ENCODE peak calls at places on chromosomes 12 and 14, in seven cellular contexts. I is fibroblast of the aortic adventitia, F is type B pancreatic cell, Y is RWPE1, O is SK-N-SH, C is astrocyte of the cerebellum, M is HCT116. V is an unnamed sample.

GRCh38 chr12:97967831-97968230 is 505.2 kb downstream of the RMST start:
- DNase-seq in I (no peak), Y (no peak), M (no peak), O (no peak), F (no peak), C (no peak), V (no peak)

GRCh38 chr12:30519535-30519934 is 176.1 kb downstream of the IPO8 start:
- DNase-seq in M (no peak), I (no peak), C (no peak), F (no peak), Y (no peak), O (no peak), V (no peak)

GRCh38 chr14:94447986-94448808 is 4.4 kb downstream of the SERPINA11 start:
- DNase-seq in I (no peak), F (no peak), C (no peak), O (no peak), Y (peak; percentile 20), M (no peak), V (no peak)

GRCh38 chr12:103505371-103506236 is 9.8 kb upstream of the C12orf42 start:
- DNase-seq in M (no peak), C (no peak), Y (no peak), F (no peak), O (no peak), I (no peak), V (no peak)

GRCh38 chr14:64878775-64879634 is 702 bp downstream of the SPTB start:
- DNase-seq in I (no peak), C (no peak), Y (no peak), O (peak; percentile 15), F (no peak), M (no peak), V (no peak)

GRCh38 chr14:30443368-30444007 is 115.5 kb upstream of the G2E3 start:
- DNase-seq in I (peak; percentile 70), C (peak; percentile 48), F (no peak), M (peak; percentile 16), Y (peak; percentile 20), O (peak; percentile 11), V (no peak)

GRCh38 chr14:102517412-102518062 is 8.0 kb upstream of the ANKRD9 start:
- DNase-seq in C (no peak), I (no peak), M (no peak), O (no peak), Y (no peak), F (no peak), V (no peak)

GRCh38 chr14:106436310-106436905 is 910.0 kb downstream of the TMEM121 start:
- DNase-seq in Y (peak; percentile 23), O (no peak), C (no peak), F (no peak), I (no peak), M (no peak), V (peak; percentile 41)

GRCh38 chr14:33210304-33210703 is 271.6 kb downstream of the NPAS3 start:
- DNase-seq in Y (peak; percentile 5), I (peak; percentile 8), M (no peak), C (peak; percentile 28), F (no peak), O (no peak), V (no peak)

GRCh38 chr14:92409069-92409468 is 86.1 kb downstream of the SLC24A4 start:
- DNase-seq in Y (no peak), F (no peak), O (no peak), M (no peak), I (peak; percentile 47), C (no peak), V (no peak)

GRCh38 chr12:3313655-3314305 is 177.2 kb upstream of the PRMT8 start:
- DNase-seq in I (no peak), M (no peak), F (no peak), C (no peak), Y (peak; percentile 17), O (peak; percentile 64), V (no peak)

GRCh38 chr12:13348464-13348863 is 151.9 kb downstream of the EMP1 start:
- DNase-seq in M (no peak), F (no peak), Y (no peak), C (no peak), I (no peak), O (no peak), V (no peak)

GRCh38 chr12:1796515-1797010 is 23.8 kb upstream of the LRTM2 start:
- DNase-seq in O (no peak), M (no peak), I (no peak), C (no peak), F (no peak), Y (no peak), V (no peak)

GRCh38 chr14:73945159-73945670 is 4.7 kb downstream of the FAM161B start:
- DNase-seq in I (no peak), M (no peak), O (no peak), F (no peak), Y (no peak), C (no peak), V (no peak)

GRCh38 chr12:53320352-53321195 is 836 bp downstream of the AAAS start:
- DNase-seq in O (no peak), I (no peak), F (no peak), M (no peak), Y (no peak), C (no peak), V (no peak)

GRCh38 chr14:101217972-101218371 is 314.4 kb upstream of the RTL1 start:
- DNase-seq in Y (no peak), M (no peak), C (no peak), I (no peak), O (no peak), F (peak; percentile 16), V (peak; percentile 4)

GRCh38 chr12:42129595-42130204 is 15.0 kb downstream of the GXYLT1 start:
- DNase-seq in M (peak; percentile 61), Y (peak; percentile 53), O (peak; percentile 54), I (peak; percentile 84), C (peak; percentile 81), F (no peak), V (no peak)

GRCh38 chr12:38921025-38921677 is 15.8 kb upstream of the CPNE8 start:
- DNase-seq in Y (peak; percentile 54), I (peak; percentile 80), C (peak; percentile 28), O (peak; percentile 25), M (peak; percentile 69), F (no peak), V (no peak)

GRCh38 chr12:54277823-54278276 is 2.1 kb downstream of the CBX5 start:
- DNase-seq in C (no peak), O (no peak), F (no peak), Y (no peak), M (no peak), I (peak; percentile 50), V (no peak)

GRCh38 chr14:87052646-87053225 is 940.2 kb downstream of the GALC start:
- DNase-seq in O (no peak), M (no peak), C (no peak), F (no peak), Y (no peak), I (no peak), V (no peak)

DNA sequence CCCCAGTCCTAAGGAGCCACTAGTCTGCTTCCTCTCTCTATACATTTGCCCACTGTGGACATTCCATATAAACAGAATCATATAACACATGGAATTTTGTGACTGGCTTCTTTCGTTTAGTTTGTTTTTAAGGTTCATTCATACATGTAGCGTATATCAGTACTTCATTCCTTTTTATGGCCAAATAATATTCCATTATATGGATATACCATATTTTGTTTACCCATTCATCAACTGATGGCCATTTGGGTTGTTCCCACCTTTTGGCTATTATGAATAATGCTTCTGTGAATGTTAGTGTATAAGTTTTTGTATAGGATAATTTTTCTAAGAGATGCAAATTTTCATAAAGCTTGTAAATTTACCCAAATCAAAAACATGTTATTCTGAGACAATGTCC is 4.4 kb downstream of the CRY1 start:
- DNase-seq in Y (no peak), F (no peak), C (no peak), O (no peak), M (no peak), I (no peak), V (no peak)
- TF ChIP-seq CTCF in Y (no peak), F (no peak), C (no peak), O (no peak), M (no peak), I (no peak), V (no peak)

GRCh38 chr14:38608244-38608643 is 352.4 kb upstream of the CLEC14A start:
- DNase-seq in M (no peak), C (no peak), F (no peak), O (no peak), Y (no peak), I (no peak), V (no peak)

GRCh38 chr14:38605193-38606114 is 349.6 kb upstream of the CLEC14A start:
- DNase-seq in O (no peak), C (no peak), I (no peak), F (no peak), M (no peak), Y (no peak), V (no peak)
- TF ChIP-seq CTCF in O (no peak), C (no peak), I (no peak), F (peak; percentile 54), M (no peak), Y (no peak), V (no peak)

GRCh38 chr12:40225984-40226602 is 1.3 kb downstream of the LRRK2 start:
- DNase-seq in Y (no peak), F (no peak), I (no peak), M (no peak), O (no peak), C (no peak), V (no peak)

GRCh38 chr12:40222247-40222646 is 2.5 kb upstream of the LRRK2 start:
- DNase-seq in F (no peak), O (no peak), M (no peak), I (peak; percentile 31), Y (no peak), C (no peak), V (no peak)

GRCh38 chr12:40226652-40227051 is 1.9 kb downstream of the LRRK2 start:
- DNase-seq in C (peak; percentile 74), Y (peak; percentile 25), O (no peak), I (peak; percentile 93), F (no peak), M (no peak), V (no peak)

GRCh38 chr12:40225337-40225983 is 663 bp downstream of the LRRK2 start:
- DNase-seq in M (no peak), O (no peak), Y (no peak), F (no peak), C (no peak), I (peak; percentile 38), V (no peak)

GRCh38 chr12:40224439-40225291 is at the start of gene LRRK2:
- DNase-seq in C (no peak), M (no peak), I (peak; percentile 76), O (peak; percentile 82), F (peak; percentile 69), Y (peak; percentile 34), V (peak; percentile 30)
- TF ChIP-seq CTCF in C (no peak), M (no peak), I (peak; percentile 24), O (no peak), F (peak; percentile 33), Y (peak; percentile 10), V (no peak)

DNA sequence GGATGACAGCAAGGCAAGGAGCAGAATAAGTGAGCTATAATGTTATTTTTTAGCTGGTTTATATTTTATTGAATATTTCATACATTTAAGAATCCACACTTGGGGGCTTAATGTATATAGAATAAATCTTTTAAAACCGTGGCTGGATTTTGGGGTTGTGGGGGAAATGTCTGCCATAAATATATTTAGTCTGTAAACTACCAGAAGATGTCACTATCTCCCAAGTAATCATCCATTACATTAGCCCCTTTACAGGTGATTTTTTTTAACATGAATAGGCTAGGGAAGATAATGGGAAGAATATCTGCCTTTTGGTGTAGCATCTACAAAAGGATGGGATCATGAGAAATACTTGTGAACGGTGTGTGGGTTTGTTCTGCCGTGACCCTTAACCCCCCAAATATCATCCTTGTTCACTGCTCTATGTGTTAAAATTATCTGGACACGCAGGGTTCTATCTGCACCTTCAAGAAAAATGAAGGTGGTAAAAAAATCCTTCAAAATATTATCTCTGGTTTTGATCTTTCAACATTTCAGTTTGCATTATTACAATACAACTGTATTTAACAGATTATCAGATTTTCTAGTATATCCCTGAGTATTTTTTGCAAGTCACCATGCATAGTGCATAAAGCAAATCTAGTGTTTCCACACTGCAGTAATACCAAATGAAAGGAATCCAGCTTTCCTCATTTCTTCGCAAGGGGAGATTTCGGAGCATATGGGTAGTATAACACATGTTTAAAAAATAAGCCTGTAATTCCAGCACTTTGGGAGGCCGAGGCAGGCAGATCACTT is 8.0 kb upstream of the SLC17A8 start:
- DNase-seq in Y (peak; percentile 30), F (no peak), M (peak; percentile 33), C (peak; percentile 32), I (peak; percentile 57), O (peak; percentile 55), V (no peak)
- TF ChIP-seq CTCF in Y (no peak), F (peak; percentile 74), M (peak; percentile 80), C (peak; percentile 21), I (peak; percentile 28), O (peak; percentile 69), V (no peak)

V was measured in natural killer cell.